ENCODE peak calls at places on chromosome 1, in seven cellular contexts. R, H, W, F, P, X and Y are unnamed samples.

GRCh38 chr1:59903136-59903754 is 23.3 kb downstream of the CYP2J2 start:
- DNase-seq in R (no peak), H (peak; percentile 26), W (peak; percentile 8), F (peak; percentile 20), P (no peak), X (no peak), Y (peak; percentile 30)

GRCh38 chr1:212860713-212861581 is 2.9 kb downstream of the FLVCR1 start:
- DNase-seq in R (no peak), H (peak; percentile 15), W (peak; percentile 15), F (peak; percentile 22), P (no peak), X (no peak), Y (peak; percentile 35)

GRCh38 chr1:215476541-215476940 is 90.6 kb upstream of the KCTD3 start:
- DNase-seq in R (no peak), H (peak; percentile 9), W (no peak), F (no peak), P (no peak), X (no peak), Y (peak; percentile 20)

GRCh38 chr1:65832296-65832695 is 39.6 kb downstream of the PDE4B start:
- DNase-seq in R (no peak), H (no peak), W (peak; percentile 7), F (peak; percentile 35), P (no peak), X (no peak), Y (peak; percentile 22)

GRCh38 chr1:214213136-214213535 is 67.8 kb upstream of the SMYD2 start:
- DNase-seq in R (no peak), H (no peak), W (peak; percentile 11), F (peak; percentile 25), P (no peak), X (no peak), Y (peak; percentile 79)

GRCh38 chr1:109864063-109864822 is 46.4 kb upstream of the CSF1 start:
- DNase-seq in R (no peak), H (peak; percentile 36), W (peak; percentile 70), F (no peak), P (no peak), X (no peak), Y (peak; percentile 57)

GRCh38 chr1:63892632-63893395 is 119.0 kb downstream of the ROR1 start:
- DNase-seq in R (no peak), H (peak; percentile 78), W (peak; percentile 61), F (peak; percentile 68), P (no peak), X (peak; percentile 83), Y (peak; percentile 58)

GRCh38 chr1:39416609-39417008 is 74.8 kb upstream of the BMP8A start:
- DNase-seq in R (no peak), H (no peak), W (no peak), F (no peak), P (no peak), X (no peak), Y (no peak)

GRCh38 chr1:6873298-6874015 is 88.2 kb downstream of the CAMTA1 start:
- DNase-seq in R (no peak), H (peak; percentile 78), W (peak; percentile 35), F (no peak), P (no peak), X (no peak), Y (peak; percentile 53)

GRCh38 chr1:15739259-15739658 is 3.0 kb upstream of the TMEM82 start:
- DNase-seq in R (no peak), H (no peak), W (no peak), F (no peak), P (no peak), X (no peak), Y (no peak)

GRCh38 chr1:180486092-180486491 is 16.3 kb downstream of the ACBD6 start:
- DNase-seq in R (no peak), H (no peak), W (no peak), F (no peak), P (no peak), X (no peak), Y (no peak)

GRCh38 chr1:63547621-63548294 is 24.4 kb downstream of the EFCAB7 start:
- DNase-seq in R (no peak), H (peak; percentile 61), W (peak; percentile 99), F (no peak), P (no peak), X (no peak), Y (peak; percentile 61)

GRCh38 chr1:230186003-230186863 is 119.2 kb downstream of the GALNT2 start:
- DNase-seq in R (peak; percentile 69), H (peak; percentile 88), W (peak; percentile 87), F (peak; percentile 85), P (no peak), X (no peak), Y (peak; percentile 91)

GRCh38 chr1:55204997-55205396 is 10.2 kb downstream of the USP24 start:
- DNase-seq in R (no peak), H (no peak), W (no peak), F (no peak), P (no peak), X (no peak), Y (no peak)

GRCh38 chr1:4702927-4703326 is 48.5 kb downstream of the AJAP1 start:
- DNase-seq in R (no peak), H (no peak), W (no peak), F (peak; percentile 87), P (no peak), X (no peak), Y (peak; percentile 1)

GRCh38 chr1:54854376-54855020 is 32.5 kb downstream of the DHCR24 start:
- DNase-seq in R (no peak), H (peak; percentile 39), W (peak; percentile 45), F (no peak), P (no peak), X (no peak), Y (no peak)

GRCh38 chr1:234844479-234845031 is 234.6 kb upstream of the IRF2BP2 start:
- DNase-seq in R (no peak), H (peak; percentile 51), W (no peak), F (peak; percentile 25), P (no peak), X (peak; percentile 71), Y (no peak)

GRCh38 chr1:167208624-167208976 is 12.1 kb upstream of the POU2F1 start:
- DNase-seq in R (no peak), H (no peak), W (no peak), F (no peak), P (no peak), X (no peak), Y (no peak)

GRCh38 chr1:111582644-111583618 is 36.7 kb upstream of the RAP1A start:
- DNase-seq in R (no peak), H (no peak), W (no peak), F (no peak), P (no peak), X (no peak), Y (no peak)
- TF ChIP-seq CTCF in R (no peak), H (no peak), W (no peak), F (no peak), P (no peak), X (no peak), Y (no peak)

GRCh38 chr1:69421286-69421685 is 146.4 kb upstream of the LRRC7 start:
- DNase-seq in R (no peak), H (peak; percentile 17), W (no peak), F (peak; percentile 16), P (no peak), X (no peak), Y (no peak)
- H3K4me3 ChIP-seq in R (no peak overlapping the region), H (no peak overlapping the region), W (no peak overlapping the region), F (no peak overlapping the region), P (no peak overlapping the region), X (no peak overlapping the region), Y (no peak overlapping the region)

DNA sequence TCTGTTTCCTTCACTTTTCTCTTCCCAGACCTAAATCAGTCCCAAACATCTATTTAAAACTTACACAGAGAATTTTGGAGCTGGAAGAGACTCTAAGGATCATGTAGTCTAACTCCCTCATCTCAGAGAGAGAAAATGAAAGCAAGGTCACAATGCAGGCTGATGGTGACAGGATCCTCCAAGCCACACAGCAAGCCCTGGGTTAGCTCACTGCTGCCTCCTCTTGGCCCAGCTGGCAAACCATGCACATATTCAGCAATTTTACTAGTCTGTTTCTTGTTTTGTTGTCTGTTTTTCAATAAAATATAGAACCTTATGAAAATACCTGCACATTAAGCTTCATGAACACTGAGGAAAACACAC is 27.7 kb upstream of the LY9 start:
- DNase-seq in R (peak; percentile 58), H (peak; percentile 42), W (no peak), F (peak; percentile 32), P (peak; percentile 38), X (peak; percentile 84), Y (peak; percentile 6)
- TF ChIP-seq CTCF in R (peak; percentile 22), H (peak; percentile 67), W (peak; percentile 35), F (peak; percentile 52), P (peak; percentile 45), X (peak; percentile 90), Y (peak; percentile 38)

DNA sequence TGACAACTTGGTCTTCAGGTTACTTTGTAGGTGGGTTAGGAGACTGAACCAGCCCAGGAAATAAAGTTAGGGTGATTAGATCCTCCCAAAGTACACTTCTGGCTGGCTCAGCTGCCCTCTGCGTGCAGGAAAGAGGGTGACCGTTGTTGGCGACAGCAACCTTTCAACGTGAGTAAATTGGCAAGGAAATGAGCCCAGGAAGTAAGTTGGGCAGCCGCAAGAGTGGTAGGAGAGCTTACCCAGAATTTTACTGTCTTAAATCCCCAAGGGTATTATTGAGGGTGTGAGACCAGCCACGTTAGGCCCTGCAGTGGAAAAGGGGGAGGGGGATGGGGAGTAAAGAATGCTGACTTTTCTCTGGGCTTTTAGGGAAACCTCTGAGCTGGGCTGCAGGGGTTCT is 1.6 kb downstream of the TENT5C start:
- DNase-seq in R (peak; percentile 75), H (no peak), W (no peak), F (no peak), P (no peak), X (peak; percentile 73), Y (peak; percentile 5)
- H3K4me3 ChIP-seq in R (peak overlapping the region; percentile 82), H (no peak overlapping the region), W (no peak overlapping the region), F (no peak overlapping the region), P (peak overlapping the region; percentile 88), X (peak overlapping the region; percentile 90), Y (no peak overlapping the region)

GRCh38 chr1:206754011-206754410 is 16.6 kb upstream of the IL19 start:
- DNase-seq in R (no peak), H (peak; percentile 30), W (peak; percentile 60), F (no peak), P (no peak), X (no peak), Y (peak; percentile 64)

GRCh38 chr1:206753141-206753540 is 17.4 kb upstream of the IL19 start:
- DNase-seq in R (no peak), H (no peak), W (peak; percentile 48), F (peak; percentile 12), P (no peak), X (no peak), Y (no peak)

GRCh38 chr1:206748348-206749034 is 22.1 kb upstream of the IL19 start:
- DNase-seq in R (no peak), H (no peak), W (no peak), F (no peak), P (no peak), X (no peak), Y (peak; percentile 31)

GRCh38 chr1:206751891-206752290 is 18.7 kb upstream of the IL19 start:
- DNase-seq in R (no peak), H (no peak), W (no peak), F (no peak), P (no peak), X (no peak), Y (no peak)

DNA sequence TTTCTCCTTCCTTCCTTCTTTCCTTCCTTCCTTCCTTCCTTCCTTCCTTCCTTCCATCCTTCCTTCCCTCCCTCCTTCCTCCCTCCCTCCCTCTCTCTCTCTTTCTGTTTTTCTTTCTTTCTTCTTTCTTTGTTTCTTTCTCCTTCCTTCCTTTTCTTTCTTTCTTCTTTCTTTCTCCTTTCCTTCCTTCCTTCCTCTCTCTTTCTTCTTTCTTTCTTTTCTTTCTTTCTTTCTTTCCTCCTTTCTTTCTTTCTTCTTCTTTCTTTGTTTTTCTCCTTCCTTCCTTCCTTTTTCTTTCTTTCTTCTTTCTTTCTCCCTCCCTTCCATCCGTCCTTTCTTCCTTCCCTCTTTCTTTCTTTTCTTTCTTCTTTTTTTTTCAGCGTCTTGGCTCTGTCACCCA is 18.1 kb upstream of the IL19 start:
- DNase-seq in R (no peak), H (no peak), W (no peak), F (no peak), P (no peak), X (no peak), Y (no peak)
- TF ChIP-seq CTCF in R (no peak), H (no peak), W (no peak), F (no peak), P (no peak), X (no peak), Y (no peak)